ENCODE peak calls at places on chromosomes 7 and 10, in six cellular contexts. F, O, E, K, G and I are unnamed samples.

GRCh38 chr7:28768577-28769147 is 189.5 kb downstream of the TRIL start:
- DNase-seq in G (no peak), O (no peak), E (no peak), K (no peak), F (no peak), I (no peak)

GRCh38 chr10:20855398-20856038 is 41.6 kb downstream of the NEBL start:
- DNase-seq in K (peak; percentile 58), G (no peak), E (no peak), F (no peak), O (no peak), I (no peak)

GRCh38 chr10:84660340-84661159 is 332.2 kb downstream of the CCSER2 start:
- DNase-seq in G (no peak), O (no peak), K (no peak), E (no peak), F (no peak), I (no peak)

GRCh38 chr7:72444023-72444776 is 32.1 kb upstream of the CALN1 start:
- DNase-seq in O (no peak), E (no peak), F (no peak), G (no peak), K (peak; percentile 54), I (no peak)

GRCh38 chr10:22321831-22322662 is 1.1 kb downstream of the BMI1 start:
- DNase-seq in F (peak; percentile 12), E (peak; percentile 37), O (no peak), G (no peak), K (peak; percentile 59), I (no peak)

GRCh38 chr7:104124469-104124868 is 83.3 kb downstream of the ORC5 start:
- DNase-seq in O (no peak), G (no peak), K (no peak), F (no peak), E (no peak), I (no peak)

GRCh38 chr10:126640391-126640790 is 30.1 kb downstream of the C10orf90 start:
- DNase-seq in E (no peak), K (no peak), G (no peak), O (no peak), F (no peak), I (no peak)

GRCh38 chr7:26078437-26079362 is 73.3 kb upstream of the NFE2L3 start:
- DNase-seq in E (peak; percentile 88), F (peak; percentile 9), G (peak; percentile 35), K (peak; percentile 84), O (peak; percentile 41), I (peak; percentile 51)

GRCh38 chr7:20219062-20219445 is 1.9 kb upstream of the MACC1 start:
- DNase-seq in G (no peak), F (no peak), K (peak; percentile 53), E (no peak), O (no peak), I (no peak)
- H3K4me3 ChIP-seq in G (no peak overlapping the region), F (no peak overlapping the region), K (peak overlapping the region; percentile 58), E (no peak overlapping the region), O (no peak overlapping the region), I (no peak overlapping the region)

GRCh38 chr7:105345725-105346124 is 43.0 kb downstream of the SRPK2 start:
- DNase-seq in G (no peak), E (no peak), O (no peak), K (no peak), F (no peak), I (no peak)
- H3K4me3 ChIP-seq in G (no peak overlapping the region), E (no peak overlapping the region), O (no peak overlapping the region), K (no peak overlapping the region), F (no peak overlapping the region), I (no peak overlapping the region)

GRCh38 chr7:90211391-90212148 is at the start of gene STEAP2:
- DNase-seq in K (no peak), G (peak; percentile 84), O (peak; percentile 82), F (peak; percentile 94), E (no peak), I (no peak)

GRCh38 chr7:90210475-90210874 is 1.1 kb upstream of the STEAP2 start:
- DNase-seq in E (no peak), O (no peak), K (no peak), G (no peak), F (no peak), I (no peak)

GRCh38 chr7:90207956-90208355 is 3.6 kb upstream of the STEAP2 start:
- DNase-seq in E (no peak), K (no peak), G (no peak), F (no peak), O (no peak), I (no peak)

GRCh38 chr7:90210925-90211324 is 615 bp upstream of the STEAP2 start:
- DNase-seq in K (no peak), G (no peak), F (peak; percentile 51), E (no peak), O (no peak), I (no peak)

DNA sequence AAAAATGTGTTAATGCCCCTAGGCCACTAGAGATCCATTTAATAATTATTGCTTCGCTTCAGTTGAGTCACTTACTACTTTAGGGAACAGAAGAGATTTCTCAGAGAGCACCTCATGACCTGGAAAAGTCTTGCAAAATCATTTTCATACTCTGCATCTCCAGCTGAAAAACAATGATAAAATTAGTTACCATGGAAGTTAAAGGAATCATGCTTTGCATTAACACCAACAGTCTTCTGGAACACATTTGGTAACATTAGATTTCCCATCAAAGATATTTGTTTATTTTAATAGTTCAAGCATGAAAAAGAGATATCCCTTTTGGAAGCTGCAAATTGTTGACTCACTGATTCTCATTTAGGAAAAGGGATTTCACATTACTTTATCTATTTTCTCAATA is 1.8 kb upstream of the STEAP2 start:
- DNase-seq in E (no peak), O (no peak), K (no peak), F (no peak), G (no peak), I (no peak)
- H3K4me3 ChIP-seq in E (no peak overlapping the region), O (no peak overlapping the region), K (no peak overlapping the region), F (no peak overlapping the region), G (no peak overlapping the region), I (no peak overlapping the region)

GRCh38 chr10:91328320-91328984 is 81.7 kb upstream of the HECTD2 start:
- DNase-seq in G (no peak), E (no peak), K (no peak), O (no peak), F (no peak), I (no peak)
- H3K4me3 ChIP-seq in G (no peak overlapping the region), E (no peak overlapping the region), K (no peak overlapping the region), O (no peak overlapping the region), F (no peak overlapping the region), I (no peak overlapping the region)